ENCODE peak calls at places on chromosomes 5 and 9, in nine cellular contexts. One of them, this sample, is unnamed.

GRCh38 chr9:122265265-122265900 is 701 bp downstream of the MRRF start:
- DNase-seq in B cell: peak; percentile 74
- DNase-seq in CD8-positive, alpha-beta memory T cell: peak; percentile 37
- DNase-seq in AML-193: peak; percentile 54
- DNase-seq in C1 segment of cervical spinal cord: no peak
- DNase-seq in Peyer's patch: no peak
- DNase-seq in T follicular helper cell: no peak
- DNase-seq in foreskin fibroblast: peak; percentile 27
- DNase-seq in natural killer cell: peak; percentile 41
- DNase-seq in this sample: peak; percentile 36

GRCh38 chr9:87498046-87498815 is 564 bp downstream of the DAPK1 start:
- DNase-seq in B cell: no peak
- DNase-seq in CD8-positive, alpha-beta memory T cell: no peak
- DNase-seq in AML-193: no peak
- DNase-seq in C1 segment of cervical spinal cord: peak; percentile 35
- DNase-seq in Peyer's patch: peak; percentile 77
- DNase-seq in T follicular helper cell: no peak
- DNase-seq in foreskin fibroblast: peak; percentile 31
- DNase-seq in natural killer cell: no peak
- DNase-seq in this sample: peak; percentile 43

GRCh38 chr5:167653645-167654106 is 637.8 kb upstream of the WWC1 start:
- DNase-seq in B cell: no peak
- DNase-seq in CD8-positive, alpha-beta memory T cell: no peak
- DNase-seq in AML-193: no peak
- DNase-seq in C1 segment of cervical spinal cord: no peak
- DNase-seq in Peyer's patch: no peak
- DNase-seq in T follicular helper cell: no peak
- DNase-seq in foreskin fibroblast: peak; percentile 47
- DNase-seq in natural killer cell: no peak
- DNase-seq in this sample: no peak

GRCh38 chr9:127123239-127123935 is 952 bp upstream of the ANGPTL2 start:
- DNase-seq in B cell: no peak
- DNase-seq in CD8-positive, alpha-beta memory T cell: no peak
- DNase-seq in AML-193: no peak
- DNase-seq in C1 segment of cervical spinal cord: no peak
- DNase-seq in Peyer's patch: no peak
- DNase-seq in T follicular helper cell: no peak
- DNase-seq in foreskin fibroblast: peak; percentile 41
- DNase-seq in natural killer cell: no peak
- DNase-seq in this sample: no peak

GRCh38 chr5:33984671-33985124 is at the start of gene SLC45A2:
- DNase-seq in B cell: no peak
- DNase-seq in CD8-positive, alpha-beta memory T cell: no peak
- DNase-seq in AML-193: no peak
- DNase-seq in C1 segment of cervical spinal cord: no peak
- DNase-seq in Peyer's patch: no peak
- DNase-seq in T follicular helper cell: no peak
- DNase-seq in foreskin fibroblast: peak; percentile 12
- DNase-seq in natural killer cell: no peak
- DNase-seq in this sample: no peak

GRCh38 chr5:168695436-168695835 is 116.3 kb upstream of the PANK3 start:
- DNase-seq in B cell: no peak
- DNase-seq in CD8-positive, alpha-beta memory T cell: no peak
- DNase-seq in AML-193: no peak
- DNase-seq in C1 segment of cervical spinal cord: no peak
- DNase-seq in Peyer's patch: no peak
- DNase-seq in T follicular helper cell: no peak
- DNase-seq in foreskin fibroblast: no peak
- DNase-seq in natural killer cell: no peak
- DNase-seq in this sample: no peak

GRCh38 chr9:130327781-130328348 is 62.3 kb downstream of the HMCN2 start:
- DNase-seq in B cell: no peak
- DNase-seq in CD8-positive, alpha-beta memory T cell: no peak
- DNase-seq in AML-193: no peak
- DNase-seq in C1 segment of cervical spinal cord: no peak
- DNase-seq in Peyer's patch: no peak
- DNase-seq in T follicular helper cell: no peak
- DNase-seq in foreskin fibroblast: peak; percentile 46
- DNase-seq in natural killer cell: no peak
- DNase-seq in this sample: peak; percentile 33

GRCh38 chr5:82593481-82593880 is 315.3 kb upstream of the RPS23 start:
- DNase-seq in B cell: no peak
- DNase-seq in CD8-positive, alpha-beta memory T cell: no peak
- DNase-seq in AML-193: no peak
- DNase-seq in C1 segment of cervical spinal cord: no peak
- DNase-seq in Peyer's patch: no peak
- DNase-seq in T follicular helper cell: no peak
- DNase-seq in foreskin fibroblast: no peak
- DNase-seq in natural killer cell: no peak
- DNase-seq in this sample: no peak

GRCh38 chr9:136947955-136948510 is 3.0 kb downstream of the C8G start:
- DNase-seq in B cell: no peak
- DNase-seq in CD8-positive, alpha-beta memory T cell: no peak
- DNase-seq in AML-193: peak; percentile 35
- DNase-seq in C1 segment of cervical spinal cord: no peak
- DNase-seq in Peyer's patch: no peak
- DNase-seq in T follicular helper cell: no peak
- DNase-seq in foreskin fibroblast: peak; percentile 67
- DNase-seq in natural killer cell: no peak
- DNase-seq in this sample: peak; percentile 76

GRCh38 chr9:72294952-72295351 is 70.1 kb downstream of the ZFAND5 start:
- DNase-seq in B cell: no peak
- DNase-seq in CD8-positive, alpha-beta memory T cell: no peak
- DNase-seq in AML-193: no peak
- DNase-seq in C1 segment of cervical spinal cord: no peak
- DNase-seq in Peyer's patch: no peak
- DNase-seq in T follicular helper cell: no peak
- DNase-seq in foreskin fibroblast: no peak
- DNase-seq in natural killer cell: no peak
- DNase-seq in this sample: peak; percentile 63